ENCODE peak calls at places on chromosomes 12 and 14, in nine cellular contexts. U is lower lobe of right lung, L is AG04450, I is HCT116, Y is fibroblast of lung, P is heart right ventricle, T is heart left ventricle, S is RWPE2, O is adrenal gland. E is an unnamed sample.

GRCh38 chr12:43208221-43208620 is 343.8 kb downstream of the ADAMTS20 start:
- DNase-seq in Y (peak), I (no peak), S (no peak), T (no peak), L (no peak), P (no peak), O (no peak), U (no peak), E (no peak)

GRCh38 chr12:54549774-54550451 is 512 bp downstream of the PDE1B start:
- DNase-seq in T (no peak), U (no peak), Y (peak), O (no peak), L (no peak), I (no peak), S (no peak), P (no peak), E (peak)

GRCh38 chr14:101875041-101875725 is 89.2 kb upstream of the DYNC1H1 start:
- DNase-seq in Y (no peak), S (no peak), L (no peak), I (no peak), O (no peak), T (no peak), P (no peak), U (no peak), E (no peak)

GRCh38 chr12:131375261-131375971 is 335.5 kb upstream of the SFSWAP start:
- DNase-seq in T (no peak), S (no peak), U (no peak), O (no peak), Y (no peak), P (no peak), I (no peak), L (no peak), E (no peak)

GRCh38 chr14:74563621-74564159 is 48.3 kb downstream of the LTBP2 start:
- DNase-seq in L (no peak), Y (no peak), O (no peak), P (no peak), I (no peak), U (no peak), T (no peak), S (no peak), E (no peak)

GRCh38 chr12:54024127-54024526 is 4.1 kb upstream of the HOXC6 start:
- DNase-seq in U (no peak), O (no peak), S (no peak), L (no peak), I (no peak), T (no peak), P (no peak), Y (no peak), E (no peak)

GRCh38 chr12:49335118-49335954 is 1.7 kb downstream of the C1QL4 start:
- DNase-seq in S (peak), Y (no peak), U (no peak), L (no peak), P (no peak), O (no peak), T (no peak), I (no peak), E (no peak)

GRCh38 chr12:42790761-42791151 is 201.2 kb upstream of the PRICKLE1 start:
- DNase-seq in Y (peak), T (no peak), I (peak), O (peak), S (no peak), P (no peak), U (no peak), L (no peak), E (no peak)

GRCh38 chr12:125245601-125246345 is 180.5 kb downstream of the AACS start:
- DNase-seq in I (no peak), U (no peak), T (no peak), Y (no peak), S (no peak), O (no peak), P (no peak), L (no peak), E (no peak)

GRCh38 chr12:24062642-24063245 is 113.3 kb upstream of the SOX5 start:
- DNase-seq in I (no peak), O (no peak), T (no peak), S (no peak), Y (no peak), P (no peak), U (no peak), L (no peak), E (no peak)

GRCh38 chr12:3683670-3684069 is 69.2 kb downstream of the CRACR2A start:
- DNase-seq in L (no peak), T (no peak), S (no peak), Y (peak), O (no peak), U (no peak), P (no peak), I (no peak), E (no peak)

GRCh38 chr12:46124848-46125619 is 134.7 kb upstream of the SCAF11 start:
- DNase-seq in S (no peak), P (peak), U (no peak), I (peak), O (peak), L (peak), Y (peak), T (no peak), E (peak)

GRCh38 chr12:21757665-21758064 is 16.8 kb downstream of the KCNJ8 start:
- DNase-seq in P (no peak), O (no peak), T (no peak), I (no peak), U (no peak), Y (no peak), S (no peak), L (no peak), E (no peak)
- H3K27ac ChIP-seq in P (no peak), O (no peak), T (no peak), I (no peak), U (no peak), Y (no peak), S (no peak), L (no peak), E (no peak)

GRCh38 chr12:127144770-127145169 is 1122.2 kb upstream of the TMEM132C start:
- DNase-seq in Y (no peak), S (no peak), U (no peak), P (no peak), O (no peak), T (no peak), I (no peak), L (no peak), E (no peak)

GRCh38 chr12:127145929-127146789 is 1120.8 kb upstream of the TMEM132C start:
- DNase-seq in O (peak), I (peak), U (peak), L (no peak), S (no peak), T (peak), P (peak), Y (peak), E (peak)

GRCh38 chr12:127146991-127147718 is 1119.8 kb upstream of the TMEM132C start:
- DNase-seq in O (no peak), P (no peak), L (no peak), U (no peak), Y (no peak), S (no peak), T (no peak), I (no peak), E (no peak)

GRCh38 chr12:127147724-127148123 is 1119.2 kb upstream of the TMEM132C start:
- DNase-seq in Y (no peak), P (no peak), L (no peak), U (no peak), S (no peak), I (no peak), O (no peak), T (no peak), E (no peak)

DNA sequence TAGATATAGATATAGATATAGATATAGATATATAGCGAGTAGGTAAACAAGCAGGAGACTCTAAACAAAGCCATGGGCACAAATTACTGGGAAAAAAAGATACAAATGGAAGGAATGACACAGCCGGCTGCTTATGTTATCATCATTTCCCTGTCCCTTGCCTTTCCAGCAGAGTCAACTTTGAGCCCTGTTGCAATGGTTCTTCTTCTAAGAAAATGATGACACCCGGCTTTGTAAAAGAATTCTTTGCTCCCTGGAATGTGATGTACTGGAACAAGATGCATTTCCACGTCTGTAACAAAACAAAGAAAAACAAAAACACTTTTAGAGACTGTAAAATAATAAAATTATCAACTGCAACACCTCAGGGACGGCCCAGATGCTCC is 1121.4 kb upstream of the TMEM132C start:
- DNase-seq in T (no peak), O (no peak), S (no peak), U (no peak), L (no peak), I (no peak), Y (no peak), P (no peak), E (no peak)
- H3K4me3 ChIP-seq in T (peak), O (peak), S (peak), U (peak), L (peak), I (peak), Y (peak), P (peak), E (peak)

GRCh38 chr12:62631531-62632520 is 165.2 kb downstream of the MON2 start:
- DNase-seq in P (peak), U (peak), I (no peak), L (peak), S (no peak), T (peak), O (peak), Y (peak), E (peak)
- TF ChIP-seq CTCF in P (peak), U (peak), I (no peak), L (peak), S (peak), T (peak), O (no peak), Y (peak), E (peak)

GRCh38 chr14:52598568-52598967 is 45.9 kb downstream of the GPR137C start:
- DNase-seq in P (no peak), T (no peak), O (no peak), Y (no peak), I (no peak), S (no peak), U (no peak), L (no peak), E (no peak)
- H3K27ac ChIP-seq in P (no peak), T (no peak), O (no peak), Y (no peak), I (no peak), S (no peak), U (no peak), L (no peak), E (no peak)

DNA sequence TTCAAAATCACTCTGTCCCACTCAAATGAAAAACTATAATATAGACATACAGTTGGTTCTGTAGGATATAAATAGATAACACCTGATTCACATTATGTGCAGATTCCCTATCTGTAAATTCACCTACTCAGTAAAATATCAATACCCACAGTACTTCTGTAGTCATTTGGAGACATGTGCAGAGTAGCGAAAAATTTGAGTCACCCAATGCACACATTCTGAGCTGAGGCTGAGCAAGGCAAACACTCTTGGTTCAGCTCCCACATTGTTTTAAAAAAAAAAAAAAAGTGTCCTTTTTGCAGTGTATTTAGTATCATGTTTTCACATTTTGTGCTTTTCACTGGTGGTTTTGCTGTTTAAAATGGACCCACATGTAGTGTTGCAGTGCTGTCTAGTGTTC is 27.3 kb upstream of the BBS10 start:
- DNase-seq in O (no peak), I (no peak), U (no peak), T (no peak), P (no peak), Y (no peak), L (no peak), S (no peak), E (no peak)
- H3K4me3 ChIP-seq in O (no peak), I (no peak), U (no peak), T (no peak), P (no peak), Y (no peak), L (no peak), S (no peak), E (no peak)